ENCODE peak calls at places on chromosome 2, in seven cellular contexts. One of them, this sample, is unnamed.

GRCh38 chr2:174586896-174587295 is 10.7 kb downstream of the WIPF1 start:
- DNase-seq in upper lobe of left lung: no peak
- DNase-seq in stimulated activated naive CD8-positive, alpha-beta T cell treated with anti-CD3 and anti-CD28 coated beads, Interleukin-15, amount 100 ng/mL, for 72 hours: no peak
- DNase-seq in Right ventricle myocardium superior: no peak
- DNase-seq in AML-193: no peak
- DNase-seq in ACHN: no peak
- DNase-seq in activated effector memory CD4-positive, alpha-beta T cell treated with Interleukin-2 at 50 U/mL for 16 hours: no peak
- DNase-seq in this sample: no peak

GRCh38 chr2:170597705-170598420 is 117.3 kb upstream of the SP5 start:
- DNase-seq in upper lobe of left lung: no peak
- DNase-seq in AML-193: no peak
- DNase-seq in activated effector memory CD4-positive, alpha-beta T cell treated with Interleukin-2 at 50 U/mL for 16 hours: no peak
- DNase-seq in Right ventricle myocardium superior: no peak
- DNase-seq in stimulated activated naive CD8-positive, alpha-beta T cell treated with anti-CD3 and anti-CD28 coated beads, Interleukin-15, amount 100 ng/mL, for 72 hours: no peak
- DNase-seq in ACHN: no peak
- DNase-seq in this sample: no peak

GRCh38 chr2:86566158-86566827 is 3.0 kb upstream of the CHMP3 start:
- DNase-seq in activated effector memory CD4-positive, alpha-beta T cell treated with Interleukin-2 at 50 U/mL for 16 hours: no peak
- DNase-seq in stimulated activated naive CD8-positive, alpha-beta T cell treated with anti-CD3 and anti-CD28 coated beads, Interleukin-15, amount 100 ng/mL, for 72 hours: no peak
- DNase-seq in AML-193: no peak
- DNase-seq in Right ventricle myocardium superior: no peak
- DNase-seq in ACHN: no peak
- DNase-seq in upper lobe of left lung: no peak
- DNase-seq in this sample: no peak

GRCh38 chr2:101307503-101307902 is 998 bp downstream of the RNF149 start:
- DNase-seq in AML-193: no peak
- DNase-seq in upper lobe of left lung: no peak
- DNase-seq in ACHN: no peak
- DNase-seq in Right ventricle myocardium superior: no peak
- DNase-seq in stimulated activated naive CD8-positive, alpha-beta T cell treated with anti-CD3 and anti-CD28 coated beads, Interleukin-15, amount 100 ng/mL, for 72 hours: no peak
- DNase-seq in activated effector memory CD4-positive, alpha-beta T cell treated with Interleukin-2 at 50 U/mL for 16 hours: no peak
- DNase-seq in this sample: no peak

GRCh38 chr2:234804704-234805103 is 147.1 kb upstream of the SH3BP4 start:
- DNase-seq in ACHN: no peak
- DNase-seq in stimulated activated naive CD8-positive, alpha-beta T cell treated with anti-CD3 and anti-CD28 coated beads, Interleukin-15, amount 100 ng/mL, for 72 hours: no peak
- DNase-seq in AML-193: no peak
- DNase-seq in Right ventricle myocardium superior: no peak
- DNase-seq in activated effector memory CD4-positive, alpha-beta T cell treated with Interleukin-2 at 50 U/mL for 16 hours: no peak
- DNase-seq in upper lobe of left lung: no peak
- DNase-seq in this sample: no peak

GRCh38 chr2:88721268-88721667 is 29.8 kb downstream of the RPIA start:
- DNase-seq in upper lobe of left lung: no peak
- DNase-seq in activated effector memory CD4-positive, alpha-beta T cell treated with Interleukin-2 at 50 U/mL for 16 hours: no peak
- DNase-seq in ACHN: no peak
- DNase-seq in AML-193: no peak
- DNase-seq in Right ventricle myocardium superior: no peak
- DNase-seq in stimulated activated naive CD8-positive, alpha-beta T cell treated with anti-CD3 and anti-CD28 coated beads, Interleukin-15, amount 100 ng/mL, for 72 hours: no peak
- DNase-seq in this sample: no peak

GRCh38 chr2:120253021-120253882 is 600 bp downstream of the RALB start:
- DNase-seq in stimulated activated naive CD8-positive, alpha-beta T cell treated with anti-CD3 and anti-CD28 coated beads, Interleukin-15, amount 100 ng/mL, for 72 hours: peak
- DNase-seq in ACHN: peak
- DNase-seq in Right ventricle myocardium superior: peak
- DNase-seq in AML-193: peak
- DNase-seq in activated effector memory CD4-positive, alpha-beta T cell treated with Interleukin-2 at 50 U/mL for 16 hours: peak
- DNase-seq in upper lobe of left lung: peak
- DNase-seq in this sample: peak

GRCh38 chr2:233714164-233714563 is 1.5 kb downstream of the UGT1A5 start:
- DNase-seq in Right ventricle myocardium superior: no peak
- DNase-seq in upper lobe of left lung: no peak
- DNase-seq in stimulated activated naive CD8-positive, alpha-beta T cell treated with anti-CD3 and anti-CD28 coated beads, Interleukin-15, amount 100 ng/mL, for 72 hours: no peak
- DNase-seq in ACHN: no peak
- DNase-seq in AML-193: no peak
- DNase-seq in activated effector memory CD4-positive, alpha-beta T cell treated with Interleukin-2 at 50 U/mL for 16 hours: no peak
- DNase-seq in this sample: no peak

GRCh38 chr2:157751462-157752058 is 122.9 kb upstream of the ACVR1C start:
- DNase-seq in activated effector memory CD4-positive, alpha-beta T cell treated with Interleukin-2 at 50 U/mL for 16 hours: no peak
- DNase-seq in AML-193: no peak
- DNase-seq in stimulated activated naive CD8-positive, alpha-beta T cell treated with anti-CD3 and anti-CD28 coated beads, Interleukin-15, amount 100 ng/mL, for 72 hours: no peak
- DNase-seq in upper lobe of left lung: no peak
- DNase-seq in Right ventricle myocardium superior: no peak
- DNase-seq in ACHN: no peak
- DNase-seq in this sample: no peak

GRCh38 chr2:172995323-172996244 is 80.1 kb upstream of the MAP3K20 start:
- DNase-seq in upper lobe of left lung: peak
- DNase-seq in ACHN: peak
- DNase-seq in stimulated activated naive CD8-positive, alpha-beta T cell treated with anti-CD3 and anti-CD28 coated beads, Interleukin-15, amount 100 ng/mL, for 72 hours: no peak
- DNase-seq in activated effector memory CD4-positive, alpha-beta T cell treated with Interleukin-2 at 50 U/mL for 16 hours: no peak
- DNase-seq in Right ventricle myocardium superior: peak
- DNase-seq in AML-193: no peak
- DNase-seq in this sample: no peak

GRCh38 chr2:207126724-207127314 is 38.9 kb downstream of the KLF7 start:
- DNase-seq in AML-193: no peak
- DNase-seq in activated effector memory CD4-positive, alpha-beta T cell treated with Interleukin-2 at 50 U/mL for 16 hours: no peak
- DNase-seq in ACHN: no peak
- DNase-seq in Right ventricle myocardium superior: no peak
- DNase-seq in upper lobe of left lung: no peak
- DNase-seq in stimulated activated naive CD8-positive, alpha-beta T cell treated with anti-CD3 and anti-CD28 coated beads, Interleukin-15, amount 100 ng/mL, for 72 hours: no peak
- DNase-seq in this sample: no peak

GRCh38 chr2:231391981-231392380 is 3.5 kb upstream of the B3GNT7 start:
- DNase-seq in activated effector memory CD4-positive, alpha-beta T cell treated with Interleukin-2 at 50 U/mL for 16 hours: no peak
- DNase-seq in stimulated activated naive CD8-positive, alpha-beta T cell treated with anti-CD3 and anti-CD28 coated beads, Interleukin-15, amount 100 ng/mL, for 72 hours: no peak
- DNase-seq in AML-193: no peak
- DNase-seq in upper lobe of left lung: no peak
- DNase-seq in ACHN: no peak
- DNase-seq in Right ventricle myocardium superior: peak
- DNase-seq in this sample: peak

GRCh38 chr2:85698880-85699254 is 4.7 kb downstream of the GNLY start:
- DNase-seq in stimulated activated naive CD8-positive, alpha-beta T cell treated with anti-CD3 and anti-CD28 coated beads, Interleukin-15, amount 100 ng/mL, for 72 hours: no peak
- DNase-seq in Right ventricle myocardium superior: no peak
- DNase-seq in ACHN: no peak
- DNase-seq in AML-193: no peak
- DNase-seq in activated effector memory CD4-positive, alpha-beta T cell treated with Interleukin-2 at 50 U/mL for 16 hours: no peak
- DNase-seq in upper lobe of left lung: no peak
- DNase-seq in this sample: no peak

GRCh38 chr2:225310745-225311144 is 88.8 kb upstream of the NYAP2 start:
- DNase-seq in ACHN: no peak
- DNase-seq in upper lobe of left lung: no peak
- DNase-seq in stimulated activated naive CD8-positive, alpha-beta T cell treated with anti-CD3 and anti-CD28 coated beads, Interleukin-15, amount 100 ng/mL, for 72 hours: no peak
- DNase-seq in Right ventricle myocardium superior: no peak
- DNase-seq in activated effector memory CD4-positive, alpha-beta T cell treated with Interleukin-2 at 50 U/mL for 16 hours: no peak
- DNase-seq in AML-193: no peak
- DNase-seq in this sample: no peak

GRCh38 chr2:127220102-127220806 is at the start of gene CYP27C1:
- DNase-seq in ACHN: no peak
- DNase-seq in stimulated activated naive CD8-positive, alpha-beta T cell treated with anti-CD3 and anti-CD28 coated beads, Interleukin-15, amount 100 ng/mL, for 72 hours: no peak
- DNase-seq in AML-193: no peak
- DNase-seq in Right ventricle myocardium superior: no peak
- DNase-seq in upper lobe of left lung: no peak
- DNase-seq in activated effector memory CD4-positive, alpha-beta T cell treated with Interleukin-2 at 50 U/mL for 16 hours: no peak
- DNase-seq in this sample: no peak

GRCh38 chr2:191303349-191304005 is 58.3 kb downstream of the MYO1B start:
- DNase-seq in ACHN: no peak
- DNase-seq in activated effector memory CD4-positive, alpha-beta T cell treated with Interleukin-2 at 50 U/mL for 16 hours: no peak
- DNase-seq in Right ventricle myocardium superior: no peak
- DNase-seq in AML-193: no peak
- DNase-seq in stimulated activated naive CD8-positive, alpha-beta T cell treated with anti-CD3 and anti-CD28 coated beads, Interleukin-15, amount 100 ng/mL, for 72 hours: no peak
- DNase-seq in upper lobe of left lung: no peak
- DNase-seq in this sample: no peak

GRCh38 chr2:144548088-144548487 is 28.2 kb upstream of the ZEB2 start:
- DNase-seq in stimulated activated naive CD8-positive, alpha-beta T cell treated with anti-CD3 and anti-CD28 coated beads, Interleukin-15, amount 100 ng/mL, for 72 hours: no peak
- DNase-seq in upper lobe of left lung: no peak
- DNase-seq in ACHN: no peak
- DNase-seq in Right ventricle myocardium superior: no peak
- DNase-seq in activated effector memory CD4-positive, alpha-beta T cell treated with Interleukin-2 at 50 U/mL for 16 hours: no peak
- DNase-seq in AML-193: no peak
- DNase-seq in this sample: no peak

GRCh38 chr2:88024509-88024908 is 8.2 kb upstream of the RNU2-63P start:
- DNase-seq in activated effector memory CD4-positive, alpha-beta T cell treated with Interleukin-2 at 50 U/mL for 16 hours: no peak
- DNase-seq in Right ventricle myocardium superior: no peak
- DNase-seq in ACHN: no peak
- DNase-seq in AML-193: no peak
- DNase-seq in upper lobe of left lung: no peak
- DNase-seq in stimulated activated naive CD8-positive, alpha-beta T cell treated with anti-CD3 and anti-CD28 coated beads, Interleukin-15, amount 100 ng/mL, for 72 hours: no peak
- DNase-seq in this sample: no peak

GRCh38 chr2:165691615-165692014 is 102.4 kb downstream of the GALNT3 start:
- DNase-seq in stimulated activated naive CD8-positive, alpha-beta T cell treated with anti-CD3 and anti-CD28 coated beads, Interleukin-15, amount 100 ng/mL, for 72 hours: no peak
- DNase-seq in ACHN: no peak
- DNase-seq in Right ventricle myocardium superior: peak
- DNase-seq in activated effector memory CD4-positive, alpha-beta T cell treated with Interleukin-2 at 50 U/mL for 16 hours: no peak
- DNase-seq in AML-193: no peak
- DNase-seq in upper lobe of left lung: no peak
- DNase-seq in this sample: no peak

GRCh38 chr2:77479895-77480294 is 42.3 kb downstream of the LRRTM4 start:
- DNase-seq in Right ventricle myocardium superior: no peak
- DNase-seq in AML-193: no peak
- DNase-seq in ACHN: no peak
- DNase-seq in activated effector memory CD4-positive, alpha-beta T cell treated with Interleukin-2 at 50 U/mL for 16 hours: no peak
- DNase-seq in stimulated activated naive CD8-positive, alpha-beta T cell treated with anti-CD3 and anti-CD28 coated beads, Interleukin-15, amount 100 ng/mL, for 72 hours: no peak
- DNase-seq in upper lobe of left lung: no peak
- DNase-seq in this sample: no peak

GRCh38 chr2:64629329-64629781 is 24.4 kb downstream of the SERTAD2 start:
- DNase-seq in AML-193: no peak
- DNase-seq in upper lobe of left lung: no peak
- DNase-seq in ACHN: no peak
- DNase-seq in stimulated activated naive CD8-positive, alpha-beta T cell treated with anti-CD3 and anti-CD28 coated beads, Interleukin-15, amount 100 ng/mL, for 72 hours: no peak
- DNase-seq in Right ventricle myocardium superior: no peak
- DNase-seq in activated effector memory CD4-positive, alpha-beta T cell treated with Interleukin-2 at 50 U/mL for 16 hours: no peak
- DNase-seq in this sample: no peak

GRCh38 chr2:66217039-66217438 is 217.9 kb upstream of the MEIS1 start:
- DNase-seq in AML-193: no peak
- DNase-seq in ACHN: no peak
- DNase-seq in stimulated activated naive CD8-positive, alpha-beta T cell treated with anti-CD3 and anti-CD28 coated beads, Interleukin-15, amount 100 ng/mL, for 72 hours: no peak
- DNase-seq in activated effector memory CD4-positive, alpha-beta T cell treated with Interleukin-2 at 50 U/mL for 16 hours: no peak
- DNase-seq in Right ventricle myocardium superior: no peak
- DNase-seq in upper lobe of left lung: no peak
- DNase-seq in this sample: no peak

GRCh38 chr2:156385242-156385641 is 50.9 kb upstream of the GPD2 start:
- DNase-seq in AML-193: no peak
- DNase-seq in activated effector memory CD4-positive, alpha-beta T cell treated with Interleukin-2 at 50 U/mL for 16 hours: no peak
- DNase-seq in Right ventricle myocardium superior: no peak
- DNase-seq in upper lobe of left lung: no peak
- DNase-seq in stimulated activated naive CD8-positive, alpha-beta T cell treated with anti-CD3 and anti-CD28 coated beads, Interleukin-15, amount 100 ng/mL, for 72 hours: no peak
- DNase-seq in ACHN: no peak
- DNase-seq in this sample: no peak

GRCh38 chr2:240615830-240616547 is 9.3 kb upstream of the GPR35 start:
- DNase-seq in ACHN: no peak
- DNase-seq in Right ventricle myocardium superior: peak
- DNase-seq in upper lobe of left lung: peak
- DNase-seq in activated effector memory CD4-positive, alpha-beta T cell treated with Interleukin-2 at 50 U/mL for 16 hours: no peak
- DNase-seq in AML-193: no peak
- DNase-seq in stimulated activated naive CD8-positive, alpha-beta T cell treated with anti-CD3 and anti-CD28 coated beads, Interleukin-15, amount 100 ng/mL, for 72 hours: no peak
- DNase-seq in this sample: no peak

GRCh38 chr2:160278101-160278888 is 78.2 kb upstream of the ITGB6 start:
- DNase-seq in upper lobe of left lung: no peak
- DNase-seq in stimulated activated naive CD8-positive, alpha-beta T cell treated with anti-CD3 and anti-CD28 coated beads, Interleukin-15, amount 100 ng/mL, for 72 hours: no peak
- DNase-seq in activated effector memory CD4-positive, alpha-beta T cell treated with Interleukin-2 at 50 U/mL for 16 hours: no peak
- DNase-seq in Right ventricle myocardium superior: no peak
- DNase-seq in ACHN: peak
- DNase-seq in AML-193: no peak
- DNase-seq in this sample: no peak

GRCh38 chr2:16217271-16217670 is 276.9 kb downstream of the MYCN start:
- DNase-seq in ACHN: no peak
- DNase-seq in upper lobe of left lung: no peak
- DNase-seq in Right ventricle myocardium superior: no peak
- DNase-seq in stimulated activated naive CD8-positive, alpha-beta T cell treated with anti-CD3 and anti-CD28 coated beads, Interleukin-15, amount 100 ng/mL, for 72 hours: no peak
- DNase-seq in activated effector memory CD4-positive, alpha-beta T cell treated with Interleukin-2 at 50 U/mL for 16 hours: no peak
- DNase-seq in AML-193: no peak
- DNase-seq in this sample: no peak

GRCh38 chr2:119520696-119521436 is 3.4 kb downstream of the SCTR start:
- DNase-seq in upper lobe of left lung: no peak
- DNase-seq in stimulated activated naive CD8-positive, alpha-beta T cell treated with anti-CD3 and anti-CD28 coated beads, Interleukin-15, amount 100 ng/mL, for 72 hours: no peak
- DNase-seq in AML-193: no peak
- DNase-seq in Right ventricle myocardium superior: no peak
- DNase-seq in ACHN: no peak
- DNase-seq in activated effector memory CD4-positive, alpha-beta T cell treated with Interleukin-2 at 50 U/mL for 16 hours: no peak
- DNase-seq in this sample: no peak

GRCh38 chr2:223897669-223898314 is 47.3 kb downstream of the WDFY1 start:
- DNase-seq in AML-193: no peak
- DNase-seq in activated effector memory CD4-positive, alpha-beta T cell treated with Interleukin-2 at 50 U/mL for 16 hours: no peak
- DNase-seq in Right ventricle myocardium superior: no peak
- DNase-seq in ACHN: no peak
- DNase-seq in stimulated activated naive CD8-positive, alpha-beta T cell treated with anti-CD3 and anti-CD28 coated beads, Interleukin-15, amount 100 ng/mL, for 72 hours: no peak
- DNase-seq in upper lobe of left lung: no peak
- DNase-seq in this sample: no peak

This sample was measured in GM12891.